ENCODE peak calls at places on chromosomes 2 and 18, in eight cellular contexts. K is lower leg skin; T is CD14-positive monocyte; V is body of pancreas; Q is CD8-positive, alpha-beta T cell; O is heart left ventricle; X is IMR-90; J is dorsolateral prefrontal cortex. L is an unnamed sample.

GRCh38 chr2:23092831-23093230 is 292.1 kb upstream of the KLHL29 start:
- DNase-seq in K (no peak), T (no peak), V (no peak), Q (no peak), O (no peak), X (peak; percentile 2), J (no peak), L (no peak)

GRCh38 chr2:137644689-137645088 is 319.6 kb upstream of the HNMT start:
- DNase-seq in K (no peak), T (no peak), V (no peak), Q (no peak), O (no peak), X (no peak), J (peak; percentile 57), L (no peak)

GRCh38 chr2:41962912-41963652 is 84.7 kb upstream of the PKDCC start:
- DNase-seq in K (no peak), T (no peak), V (no peak), Q (no peak), O (no peak), X (no peak), J (no peak), L (no peak)

GRCh38 chr2:46878886-46879285 is 36.7 kb downstream of the MCFD2 start:
- DNase-seq in K (peak; percentile 83), T (no peak), V (no peak), Q (no peak), O (peak; percentile 88), X (peak; percentile 84), J (peak; percentile 69), L (peak; percentile 60)

GRCh38 chr18:51121597-51121857 is 76.0 kb downstream of the MEX3C start:
- DNase-seq in K (peak; percentile 57), T (no peak), V (no peak), Q (no peak), O (no peak), X (no peak), J (no peak), L (no peak)

GRCh38 chr2:32450851-32451250 is 94.0 kb downstream of the BIRC6 start:
- DNase-seq in K (no peak), T (no peak), V (no peak), Q (no peak), O (no peak), X (peak; percentile 16), J (no peak), L (no peak)

GRCh38 chr2:83686863-83687262 is 772.2 kb downstream of the SUCLG1 start:
- DNase-seq in K (no peak), T (no peak), V (no peak), Q (no peak), O (no peak), X (no peak), J (peak; percentile 50), L (no peak)

GRCh38 chr2:112811841-112812306 is 24.7 kb downstream of the IL1B start:
- DNase-seq in K (no peak), T (no peak), V (no peak), Q (no peak), O (peak; percentile 32), X (peak; percentile 96), J (no peak), L (no peak)

GRCh38 chr2:167697194-167697593 is 550.2 kb downstream of the STK39 start:
- DNase-seq in K (no peak), T (no peak), V (no peak), Q (no peak), O (no peak), X (no peak), J (no peak), L (no peak)

GRCh38 chr2:196251132-196251531 is 79.8 kb upstream of the STK17B start:
- DNase-seq in K (no peak), T (no peak), V (no peak), Q (no peak), O (no peak), X (no peak), J (no peak), L (no peak)

GRCh38 chr2:46913471-46914381 is 1.9 kb downstream of the MCFD2 start:
- DNase-seq in K (no peak), T (no peak), V (peak; percentile 58), Q (no peak), O (peak; percentile 40), X (peak; percentile 78), J (no peak), L (no peak)

GRCh38 chr2:20350105-20350712 is 435 bp downstream of the PUM2 start:
- DNase-seq in K (peak; percentile 90), T (no peak), V (no peak), Q (peak; percentile 49), O (peak; percentile 46), X (no peak), J (no peak), L (no peak)

GRCh38 chr2:60585276-60585675 is 31.8 kb upstream of the BCL11A start:
- DNase-seq in K (no peak), T (no peak), V (no peak), Q (no peak), O (no peak), X (no peak), J (no peak), L (no peak)

GRCh38 chr2:67055387-67056304 is 341.5 kb upstream of the ETAA1 start:
- DNase-seq in K (no peak), T (no peak), V (no peak), Q (no peak), O (no peak), X (peak; percentile 52), J (no peak), L (no peak)

GRCh38 chr2:207107551-207107950 is 58.2 kb downstream of the KLF7 start:
- DNase-seq in K (no peak), T (no peak), V (no peak), Q (peak; percentile 22), O (no peak), X (no peak), J (peak; percentile 49), L (no peak)

GRCh38 chr2:189870396-189871089 is 86.3 kb downstream of the PMS1 start:
- DNase-seq in K (no peak), T (no peak), V (no peak), Q (no peak), O (no peak), X (no peak), J (no peak), L (no peak)

GRCh38 chr18:12659904-12660605 is 2.1 kb upstream of the SPIRE1 start:
- DNase-seq in K (no peak), T (no peak), V (peak; percentile 66), Q (peak; percentile 35), O (no peak), X (peak; percentile 70), J (no peak), L (peak; percentile 58)

GRCh38 chr2:240793313-240794177 is 26.5 kb downstream of the KIF1A start:
- DNase-seq in K (no peak), T (peak; percentile 39), V (no peak), Q (no peak), O (peak; percentile 10), X (no peak), J (no peak), L (no peak)

GRCh38 chr2:187594801-187595200 is 40.6 kb upstream of the TFPI start:
- DNase-seq in K (no peak), T (no peak), V (no peak), Q (no peak), O (no peak), X (peak; percentile 44), J (no peak), L (no peak)
- TF ChIP-seq CTCF in K (no peak), T (no peak), V (peak; percentile 17), Q (no peak), O (peak; percentile 30), X (peak; percentile 49), J (peak; percentile 29), L (no peak)

GRCh38 chr2:193581807-193582206 is 1387.1 kb upstream of the TMEFF2 start:
- DNase-seq in K (no peak), T (no peak), V (no peak), Q (no peak), O (no peak), X (no peak), J (no peak), L (no peak)

GRCh38 chr2:193584001-193584400 is 1389.3 kb upstream of the TMEFF2 start:
- DNase-seq in K (no peak), T (no peak), V (no peak), Q (no peak), O (no peak), X (peak; percentile 0), J (no peak), L (no peak)

GRCh38 chr2:193580176-193580950 is 1385.6 kb upstream of the TMEFF2 start:
- DNase-seq in K (peak; percentile 60), T (no peak), V (no peak), Q (no peak), O (no peak), X (no peak), J (no peak), L (no peak)

GRCh38 chr2:193584522-193584938 is 1389.8 kb upstream of the TMEFF2 start:
- DNase-seq in K (peak; percentile 59), T (no peak), V (no peak), Q (no peak), O (no peak), X (peak; percentile 1), J (no peak), L (no peak)
- TF ChIP-seq CTCF in K (no peak), T (peak; percentile 10), V (no peak), Q (no peak), O (no peak), X (no peak), J (no peak), L (no peak)

DNA sequence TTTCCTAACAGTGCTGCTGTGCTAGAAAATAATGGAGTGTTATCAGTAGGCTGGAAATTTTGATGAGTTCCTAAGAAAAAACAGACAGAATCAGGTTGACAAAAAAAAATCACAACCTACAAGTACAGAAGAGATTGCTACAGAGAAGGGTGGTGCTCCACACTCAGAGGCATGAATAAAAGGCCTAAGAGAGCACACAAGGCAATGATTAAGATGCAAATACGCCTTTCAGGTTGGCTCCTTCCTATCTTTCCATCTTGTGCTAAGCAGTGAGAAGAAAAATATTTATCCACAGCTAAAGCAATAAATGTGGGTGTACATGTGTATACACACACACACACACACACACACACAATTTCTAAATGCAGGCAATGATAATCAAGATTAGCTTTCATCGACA is 130.6 kb upstream of the UBE2E3 start:
- DNase-seq in K (no peak), T (no peak), V (no peak), Q (no peak), O (no peak), X (no peak), J (no peak), L (no peak)
- TF ChIP-seq CTCF in K (no peak), T (no peak), V (no peak), Q (no peak), O (no peak), X (no peak), J (no peak), L (no peak)

DNA sequence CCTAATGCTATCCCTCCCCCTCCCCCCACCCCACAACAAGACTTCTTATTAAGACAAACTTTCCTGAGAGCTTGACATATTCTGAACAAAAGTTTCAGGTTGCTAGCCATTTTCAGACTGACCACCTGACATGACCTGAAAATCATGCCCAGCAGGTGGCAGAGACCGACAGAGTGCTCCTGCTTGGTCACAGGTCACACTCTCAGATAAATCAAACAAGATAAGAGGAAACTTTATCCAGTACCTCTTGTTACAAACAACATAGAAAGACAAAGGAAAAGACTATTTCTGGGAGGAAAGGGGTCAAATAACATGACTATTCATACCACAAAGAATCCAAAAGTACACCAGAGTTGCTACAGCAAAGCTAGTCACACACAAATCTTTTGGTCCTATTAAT is 107.4 kb downstream of the TMEM200C start:
- DNase-seq in K (no peak), T (no peak), V (no peak), Q (no peak), O (no peak), X (no peak), J (no peak), L (no peak)
- TF ChIP-seq CTCF in K (no peak), T (no peak), V (no peak), Q (no peak), O (no peak), X (no peak), J (no peak), L (no peak)

L was measured in tibial artery.